ENCODE peak calls at places on chromosome 21, in five cellular contexts. R is EL; W is NCI-H1092 treated with DMSO at 0.1 percent for 48 hours; T is CD8-positive, alpha-beta T cell; X is H54. O is an unnamed sample.

GRCh38 chr21:31180256-31181088 is 142.2 kb upstream of the KRTAP19-8 start:
- DNase-seq in X (peak; percentile 39), R (peak; percentile 26), W (peak; percentile 31), T (no peak), O (no peak)

GRCh38 chr21:25298512-25299491 is 308.5 kb downstream of the MRPL39 start:
- DNase-seq in T (no peak), W (no peak), X (no peak), R (no peak), O (no peak)

GRCh38 chr21:44265734-44266270 is 4.1 kb upstream of the DNMT3L start:
- DNase-seq in X (no peak), W (no peak), T (no peak), R (no peak), O (no peak)

GRCh38 chr21:46119565-46120271 is 21.8 kb downstream of the COL6A2 start:
- DNase-seq in X (no peak), W (no peak), R (no peak), T (no peak), O (no peak)

GRCh38 chr21:16522512-16522911 is 792.7 kb downstream of the USP25 start:
- DNase-seq in R (peak; percentile 40), W (no peak), X (no peak), T (no peak), O (no peak)

GRCh38 chr21:46650476-46651098 is 15.1 kb downstream of the PRMT2 start:
- DNase-seq in T (no peak), W (no peak), R (no peak), X (no peak), O (no peak)

GRCh38 chr21:27292851-27293638 is 326.2 kb upstream of the ADAMTS5 start:
- DNase-seq in R (no peak), X (no peak), W (no peak), T (no peak), O (no peak)

GRCh38 chr21:44702111-44702972 is 5.4 kb downstream of the KRTAP10-12 start:
- DNase-seq in T (peak; percentile 34), R (no peak), W (peak; percentile 82), X (no peak), O (no peak)

GRCh38 chr21:43812139-43812821 is 22.9 kb downstream of the RRP1 start:
- DNase-seq in R (no peak), X (peak; percentile 63), W (no peak), T (no peak), O (no peak)

GRCh38 chr21:45450741-45451740 is 46.1 kb downstream of the COL18A1 start:
- DNase-seq in R (no peak), X (no peak), W (no peak), T (no peak), O (no peak)

GRCh38 chr21:33761104-33762036 is 119.1 kb downstream of the ITSN1 start:
- DNase-seq in W (no peak), R (peak; percentile 98), T (no peak), X (peak; percentile 77), O (peak; percentile 57)

GRCh38 chr21:31913191-31913608 is 40.4 kb downstream of the HUNK start:
- DNase-seq in W (no peak), R (no peak), T (no peak), X (no peak), O (no peak)

GRCh38 chr21:44974676-44975075 is 34.8 kb downstream of the SLX9 start:
- DNase-seq in T (no peak), W (no peak), R (no peak), X (no peak), O (no peak)

GRCh38 chr21:35394634-35395369 is 345.7 kb upstream of the RUNX1 start:
- DNase-seq in W (no peak), X (no peak), R (no peak), T (no peak), O (no peak)

GRCh38 chr21:42079939-42080787 is 9.0 kb downstream of the UMODL1 start:
- DNase-seq in T (no peak), R (peak; percentile 55), W (no peak), X (no peak), O (no peak)

GRCh38 chr21:44057960-44058651 is 46.0 kb downstream of the TRAPPC10 start:
- DNase-seq in X (no peak), W (no peak), T (no peak), R (no peak), O (no peak)

GRCh38 chr21:45404726-45405270 is at the start of gene COL18A1:
- DNase-seq in X (peak; percentile 90), W (peak; percentile 18), R (peak; percentile 51), T (no peak), O (peak; percentile 29)

GRCh38 chr21:37742115-37742514 is 174.1 kb downstream of the KCNJ6 start:
- DNase-seq in R (no peak), X (no peak), W (peak; percentile 57), T (no peak), O (no peak)

GRCh38 chr21:43196789-43197188 is 28.0 kb downstream of the CRYAA start:
- DNase-seq in R (no peak), X (no peak), T (peak; percentile 27), W (no peak), O (no peak)

GRCh38 chr21:25934771-25935224 is 200.0 kb downstream of the GABPA start:
- DNase-seq in W (no peak), X (peak; percentile 78), T (no peak), R (peak; percentile 93), O (peak; percentile 57)